ENCODE peak calls at places on chromosomes 4 and X, in four cellular contexts. A, K, W and D are unnamed samples.

GRCh38 chrX:132480581-132481203 is 8.1 kb downstream of the MBNL3 start:
- DNase-seq in A (peak; percentile 88), K (peak; percentile 31), W (peak; percentile 35), D (peak; percentile 97)

GRCh38 chrX:150694738-150695410 is 1.7 kb downstream of the MTMR1 start:
- DNase-seq in A (peak; percentile 71), K (no peak), W (peak; percentile 7), D (no peak)

GRCh38 chr4:119835511-119835910 is 206.9 kb upstream of the PDE5A start:
- DNase-seq in A (no peak), K (no peak), W (no peak), D (peak; percentile 23)

GRCh38 chr4:126192506-126192905 is 877.8 kb downstream of the FAT4 start:
- DNase-seq in A (no peak), K (no peak), W (no peak), D (no peak)

GRCh38 chr4:79223993-79224776 is 101.7 kb downstream of the NAA11 start:
- DNase-seq in A (no peak), K (no peak), W (no peak), D (no peak)

GRCh38 chr4:6608758-6609414 is 31.6 kb upstream of the MRFAP1 start:
- DNase-seq in A (peak; percentile 42), K (peak; percentile 18), W (no peak), D (no peak)

GRCh38 chrX:21721175-21721574 is 36.7 kb downstream of the SMPX start:
- DNase-seq in A (no peak), K (no peak), W (no peak), D (no peak)

GRCh38 chr4:47686294-47686872 is 151.5 kb downstream of the CORIN start:
- DNase-seq in A (peak; percentile 75), K (peak; percentile 48), W (peak; percentile 57), D (peak; percentile 27)

GRCh38 chr4:183610613-183611012 is 48.4 kb downstream of the RWDD4 start:
- DNase-seq in A (no peak), K (no peak), W (no peak), D (no peak)

GRCh38 chr4:109554971-109555370 is 5.1 kb upstream of the MCUB start:
- DNase-seq in A (no peak), K (no peak), W (no peak), D (no peak)

GRCh38 chrX:139094671-139095592 is 383.4 kb upstream of the FGF13 start:
- DNase-seq in A (no peak), K (no peak), W (peak; percentile 5), D (no peak)

GRCh38 chrX:130125090-130125489 is 14.8 kb upstream of the ELF4 start:
- DNase-seq in A (no peak), K (no peak), W (peak; percentile 49), D (peak; percentile 38)

GRCh38 chr4:183588169-183588675 is 70.8 kb downstream of the RWDD4 start:
- DNase-seq in A (no peak), K (peak; percentile 11), W (peak; percentile 38), D (no peak)

GRCh38 chrX:154358011-154358410 is 16.4 kb downstream of the FLNA start:
- DNase-seq in A (no peak), K (no peak), W (no peak), D (no peak)

GRCh38 chrX:20347486-20347885 is 80.8 kb upstream of the RPS6KA3 start:
- DNase-seq in A (no peak), K (no peak), W (peak; percentile 10), D (no peak)

GRCh38 chr4:183960912-183961569 is 55.9 kb downstream of the STOX2 start:
- DNase-seq in A (no peak), K (no peak), W (no peak), D (no peak)